ENCODE peak calls at places on chromosomes 3 and 15, in five cellular contexts. T is HCT116, D is GM12878, W is adrenal gland, R is IMR-90. O is an unnamed sample.

GRCh38 chr15:52010633-52011595 is 8.1 kb upstream of the MAPK6 start:
- DNase-seq in R (peak), D (peak), T (peak), W (peak), O (peak)

GRCh38 chr3:191353022-191353777 is 22.9 kb upstream of the UTS2B start:
- DNase-seq in R (no peak), D (no peak), W (no peak), T (no peak), O (no peak)

GRCh38 chr15:71792521-71792920 is 17.8 kb upstream of the NR2E3 start:
- DNase-seq in R (peak), T (no peak), W (no peak), D (no peak), O (no peak)

GRCh38 chr3:105473521-105474223 is 107.0 kb downstream of the ALCAM start:
- DNase-seq in D (no peak), T (no peak), R (peak), W (no peak), O (no peak)

GRCh38 chr3:188578579-188579363 is 424.8 kb downstream of the LPP start:
- DNase-seq in D (no peak), R (peak), W (peak), T (no peak), O (peak)

GRCh38 chr3:161559177-161559998 is 62.8 kb downstream of the OTOL1 start:
- DNase-seq in W (peak), T (peak), D (no peak), R (peak), O (no peak)

GRCh38 chr3:87287025-87287424 is 10.6 kb upstream of the POU1F1 start:
- DNase-seq in R (peak), T (no peak), W (no peak), D (no peak), O (no peak)

GRCh38 chr3:43363621-43364266 is 77.4 kb downstream of the SNRK start:
- DNase-seq in R (peak), D (no peak), W (no peak), T (no peak), O (no peak)

GRCh38 chr15:71353171-71353570 is 237.9 kb downstream of the THSD4 start:
- DNase-seq in R (no peak), W (no peak), T (no peak), D (no peak), O (no peak)

GRCh38 chr3:12455740-12456139 is 28.5 kb upstream of the TSEN2 start:
- DNase-seq in D (no peak), T (no peak), W (no peak), R (no peak), O (no peak)

GRCh38 chr3:64975138-64975537 is 287.3 kb upstream of the ADAMTS9 start:
- DNase-seq in W (no peak), R (no peak), T (no peak), D (no peak), O (peak)

GRCh38 chr3:123371426-123371825 is 77.5 kb downstream of the ADCY5 start:
- DNase-seq in R (no peak), T (no peak), W (no peak), D (no peak), O (no peak)

GRCh38 chr3:44554626-44555592 is at the start of gene ZKSCAN7:
- DNase-seq in W (peak), T (no peak), R (peak), D (no peak), O (peak)

GRCh38 chr3:143363276-143363675 is 243.7 kb downstream of the CHST2 start:
- DNase-seq in D (no peak), W (no peak), R (no peak), T (no peak), O (no peak)

GRCh38 chr3:70531838-70532489 is 219.5 kb upstream of the MDFIC2 start:
- DNase-seq in R (no peak), W (no peak), T (no peak), D (no peak), O (no peak)

GRCh38 chr15:74610302-74610951 is 5.2 kb upstream of the CLK3 start:
- DNase-seq in W (no peak), R (no peak), D (no peak), T (no peak), O (no peak)

GRCh38 chr15:90145259-90145658 is 43.0 kb upstream of the IDH2 start:
- DNase-seq in R (no peak), D (no peak), W (no peak), T (no peak), O (no peak)

GRCh38 chr15:90149609-90150340 is 47.5 kb upstream of the IDH2 start:
- DNase-seq in W (no peak), R (no peak), D (no peak), T (no peak), O (no peak)

GRCh38 chr15:90142216-90143175 is 40.2 kb upstream of the IDH2 start:
- DNase-seq in D (no peak), R (no peak), W (no peak), T (no peak), O (no peak)

GRCh38 chr15:90143176-90143655 is 40.9 kb upstream of the IDH2 start:
- DNase-seq in W (peak), T (peak), D (no peak), R (peak), O (no peak)

DNA sequence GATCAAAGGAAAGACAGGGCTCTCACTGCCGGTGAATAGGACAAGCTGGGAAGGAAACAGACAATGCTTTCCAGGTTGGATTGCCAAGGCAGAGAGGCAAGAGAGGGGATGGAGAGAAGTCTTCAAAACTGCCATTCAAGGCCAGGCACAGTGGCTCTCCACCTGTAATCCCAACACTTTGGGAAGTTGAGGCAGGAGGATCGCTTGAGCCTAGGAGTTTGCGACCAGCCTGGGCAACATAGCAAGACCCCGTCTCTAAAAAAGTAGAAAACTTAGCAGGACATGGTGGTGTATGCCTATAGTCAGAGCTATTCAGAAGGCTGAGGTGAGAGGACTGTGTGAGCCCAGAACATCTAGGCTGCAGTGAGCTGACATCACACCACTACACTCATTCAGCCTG is 43.5 kb upstream of the IDH2 start:
- DNase-seq in R (no peak), W (no peak), T (no peak), D (no peak), O (no peak)
- TF ChIP-seq POLR2A in R (no peak), W (no peak), T (no peak), D (no peak), O (no peak)

DNA sequence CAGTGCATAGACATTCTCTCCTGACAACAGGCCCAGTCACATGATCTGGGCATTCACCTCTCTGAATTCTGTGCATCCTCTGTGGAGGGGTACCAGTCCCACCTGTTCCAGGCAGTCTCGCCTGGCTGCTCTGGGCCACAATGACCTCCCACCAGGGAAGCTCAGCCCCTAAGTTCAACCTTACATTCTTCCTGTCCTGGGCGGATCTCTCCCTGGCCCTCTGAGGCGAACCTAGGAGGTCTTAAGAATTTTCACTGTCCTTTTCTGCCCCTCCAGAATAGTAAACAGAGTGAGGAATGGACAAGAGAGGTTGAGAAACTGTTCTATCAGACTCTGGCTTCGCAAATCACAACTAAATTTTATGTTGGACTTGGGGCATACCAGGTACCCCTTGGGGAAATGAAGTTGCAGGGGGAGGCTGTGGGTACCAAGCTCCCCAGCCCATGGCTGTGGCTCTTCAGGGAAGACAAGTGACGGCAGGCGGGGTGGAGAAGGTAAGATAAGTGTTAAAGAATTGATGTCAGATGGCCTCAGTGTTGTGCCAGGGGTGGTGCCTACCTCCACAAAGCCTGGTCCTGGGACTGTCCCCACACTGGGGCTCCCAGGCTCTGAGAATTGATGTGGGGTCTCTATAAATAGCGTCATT is 5.3 kb downstream of the SCN5A start:
- DNase-seq in R (no peak), W (no peak), T (no peak), D (no peak), O (no peak)
- TF ChIP-seq CTCF in R (no peak), W (no peak), T (no peak), D (no peak), O (no peak)

DNA sequence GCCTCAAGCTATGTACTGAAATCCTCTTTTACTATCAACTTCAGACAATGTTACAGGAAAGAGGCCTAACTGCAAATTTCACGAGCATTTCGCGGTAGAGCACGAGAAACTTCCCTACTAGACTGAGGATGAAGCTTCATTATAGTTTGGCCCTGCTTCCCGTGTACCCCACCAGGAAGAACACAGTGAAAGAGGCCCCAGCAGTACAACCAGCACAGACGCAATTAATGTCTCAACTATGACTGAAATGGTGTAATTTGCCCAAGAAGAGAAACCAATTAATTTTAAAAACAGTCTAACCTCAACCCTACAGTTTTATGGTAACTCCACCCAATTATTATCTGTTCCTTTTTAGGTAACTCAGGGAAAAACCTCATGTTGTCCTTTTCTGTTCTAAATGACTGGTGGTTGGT is 12.1 kb downstream of the CHSY1 start:
- DNase-seq in W (no peak), D (peak), R (no peak), T (no peak), O (no peak)
- TF ChIP-seq POLR2A in W (no peak), D (no peak), R (no peak), T (no peak), O (no peak)

GRCh38 chr3:155667988-155668387 is 76.9 kb downstream of the PLCH1 start:
- DNase-seq in D (no peak), R (no peak), W (no peak), T (no peak), O (no peak)

GRCh38 chr3:155661042-155661441 is 83.8 kb downstream of the PLCH1 start:
- DNase-seq in T (no peak), W (no peak), D (no peak), R (no peak), O (no peak)

GRCh38 chr3:155661730-155662129 is 83.1 kb downstream of the PLCH1 start:
- DNase-seq in W (no peak), R (no peak), D (no peak), T (no peak), O (no peak)

GRCh38 chr3:155670320-155670719 is 74.6 kb downstream of the PLCH1 start:
- DNase-seq in T (no peak), R (no peak), W (no peak), D (no peak), O (no peak)

DNA sequence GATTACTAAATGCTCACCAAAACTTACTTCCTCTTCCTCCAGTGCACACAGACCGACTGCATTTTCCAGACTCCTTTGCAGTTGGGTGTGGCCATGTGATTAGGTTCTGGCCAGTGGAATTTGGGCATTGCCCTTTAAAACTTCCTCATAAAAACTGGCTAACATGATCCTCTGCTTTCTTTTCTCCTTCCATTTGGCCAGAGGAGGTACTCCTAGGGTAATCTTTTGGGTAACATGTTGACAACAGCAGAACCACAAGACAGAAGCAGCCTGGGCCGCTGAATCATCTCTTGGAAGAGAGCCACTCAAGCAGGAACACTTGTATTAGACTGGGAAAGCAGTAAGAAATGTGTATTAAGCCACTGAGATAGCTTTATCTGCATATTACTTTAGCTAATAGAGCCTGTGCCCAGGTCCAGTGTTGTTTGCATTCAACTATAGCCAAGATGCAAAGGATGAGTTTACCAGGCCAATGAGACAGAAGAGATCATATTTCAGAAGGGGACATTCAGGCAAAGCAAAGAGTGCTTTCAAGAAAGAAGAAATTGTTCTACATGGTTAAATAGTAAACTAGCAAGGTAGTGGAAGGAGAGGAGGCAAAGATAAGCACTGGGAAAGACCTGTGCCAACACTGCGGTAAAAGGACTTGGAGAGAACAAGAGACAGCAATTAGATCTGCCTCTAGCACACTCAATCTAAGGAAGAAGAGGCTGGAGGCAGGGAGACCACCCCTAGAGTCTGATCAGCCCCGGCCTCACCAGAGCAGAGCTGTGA is 79.8 kb downstream of the PLCH1 start:
- DNase-seq in T (peak), W (peak), D (no peak), R (peak), O (peak)
- TF ChIP-seq CTCF in T (no peak), W (no peak), D (no peak), R (no peak), O (no peak)

GRCh38 chr3:9980251-9980650 is 6.4 kb downstream of the EMC3 start:
- DNase-seq in R (no peak), D (no peak), T (no peak), W (no peak), O (no peak)
- TF ChIP-seq POLR2A in R (no peak), D (no peak), T (no peak), W (no peak), O (no peak)

GRCh38 chr3:40162616-40163015 is 146.9 kb upstream of the EIF1B start:
- DNase-seq in D (no peak), R (no peak), T (no peak), W (no peak), O (no peak)

GRCh38 chr3:40167958-40168357 is 141.5 kb upstream of the EIF1B start:
- DNase-seq in W (no peak), R (no peak), D (no peak), T (no peak), O (no peak)

GRCh38 chr3:40170395-40170794 is 139.1 kb upstream of the EIF1B start:
- DNase-seq in R (no peak), W (no peak), D (peak), T (no peak), O (no peak)

GRCh38 chr3:40169983-40170382 is 139.5 kb upstream of the EIF1B start:
- DNase-seq in R (no peak), T (no peak), W (no peak), D (no peak), O (no peak)

DNA sequence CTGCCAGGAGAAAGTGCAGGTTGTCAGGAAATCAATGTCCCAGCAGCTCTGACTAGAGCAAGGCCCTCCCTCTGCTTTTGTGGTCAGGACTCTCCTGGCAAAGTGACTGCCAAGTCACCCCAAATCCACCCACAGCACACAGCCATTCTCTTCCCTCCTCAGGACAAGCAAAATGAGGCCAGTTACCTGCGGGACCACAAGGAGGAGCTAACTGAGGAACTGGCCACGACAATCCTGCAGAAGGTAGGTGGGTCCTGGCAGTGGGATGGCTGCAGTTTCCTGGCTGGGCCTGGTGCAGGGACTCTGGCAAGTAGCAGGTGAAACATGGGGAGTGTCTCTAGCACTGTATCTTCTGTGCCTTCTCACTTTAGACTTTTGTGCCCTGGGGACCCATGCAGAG is 142.5 kb upstream of the EIF1B start:
- DNase-seq in R (no peak), D (no peak), T (no peak), W (no peak), O (no peak)
- TF ChIP-seq CTCF in R (no peak), D (no peak), T (peak), W (no peak), O (no peak)

GRCh38 chr15:64981812-64982431 is 7.8 kb downstream of the SPG21 start:
- DNase-seq in T (no peak), D (no peak), W (no peak), R (no peak), O (no peak)
- TF ChIP-seq POLR2A in T (no peak), D (no peak), W (no peak), R (no peak), O (no peak)

GRCh38 chr15:33735143-33735542 is 233.2 kb upstream of the CHRM5 start:
- DNase-seq in R (no peak), D (no peak), W (no peak), T (no peak), O (no peak)

GRCh38 chr15:33730815-33731214 is 237.5 kb upstream of the CHRM5 start:
- DNase-seq in D (no peak), T (no peak), W (no peak), R (no peak), O (no peak)

GRCh38 chr15:33724321-33725036 is 243.8 kb upstream of the CHRM5 start:
- DNase-seq in R (no peak), T (no peak), D (no peak), W (no peak), O (no peak)

GRCh38 chr15:33729648-33730047 is 238.6 kb upstream of the CHRM5 start:
- DNase-seq in T (peak), W (no peak), R (peak), D (no peak), O (no peak)
- TF ChIP-seq CTCF in T (peak), W (no peak), R (peak), D (no peak), O (no peak)

DNA sequence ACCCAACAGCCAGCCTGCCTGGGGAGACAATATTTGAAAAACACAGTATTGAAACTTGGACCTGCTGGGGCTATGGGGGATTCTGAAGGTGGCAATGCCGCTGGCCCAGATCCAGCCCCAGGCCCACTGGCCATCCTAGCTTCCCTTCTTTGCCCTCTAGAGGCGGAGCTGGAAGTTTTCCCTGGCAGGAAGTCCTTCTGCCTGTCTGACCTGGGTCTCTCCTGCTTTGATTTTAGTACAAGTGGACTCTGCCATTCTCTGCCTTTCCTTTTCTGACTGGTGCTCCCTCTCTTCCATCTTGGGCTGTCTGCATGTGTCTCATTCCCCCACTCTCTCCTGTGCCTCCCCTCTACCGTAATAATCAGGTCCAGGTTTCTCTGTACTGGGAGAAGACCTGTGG is 3.6 kb downstream of the SEMA3F start:
- DNase-seq in R (no peak), W (no peak), D (no peak), T (no peak), O (no peak)
- TF ChIP-seq POLR2A in R (no peak), W (no peak), D (no peak), T (no peak), O (no peak)

O was measured in lower leg skin.